ENCODE peak calls at places on chromosomes 1 and 21, in eight cellular contexts. N is SK-N-SH, V is GM12878, Y is GM23338, D is transverse colon, T is sigmoid colon, U is spleen, O is HCT116. K is an unnamed sample.

GRCh38 chr1:246193537-246193936 is 313.5 kb downstream of the SMYD3 start:
- DNase-seq in T (no peak), Y (peak), U (no peak), N (no peak), D (no peak), V (no peak), O (no peak), K (no peak)

GRCh38 chr1:199875856-199876255 is 151.7 kb upstream of the NR5A2 start:
- DNase-seq in T (no peak), Y (no peak), U (no peak), O (no peak), V (no peak), D (no peak), N (no peak), K (no peak)

GRCh38 chr1:19070197-19070651 is 113.7 kb upstream of the IFFO2 start:
- DNase-seq in V (no peak), U (no peak), T (no peak), D (no peak), N (no peak), Y (no peak), O (no peak), K (no peak)

GRCh38 chr1:53902235-53902920 is 8.4 kb downstream of the DIO1 start:
- DNase-seq in T (no peak), D (no peak), O (no peak), Y (no peak), V (no peak), U (no peak), N (no peak), K (no peak)

GRCh38 chr1:44296794-44297193 is 58.3 kb downstream of the ERI3 start:
- DNase-seq in V (no peak), D (no peak), T (peak), U (no peak), Y (no peak), O (no peak), N (no peak), K (no peak)

GRCh38 chr1:110643886-110644285 is 30.9 kb downstream of the KCNA3 start:
- DNase-seq in D (no peak), O (no peak), T (no peak), Y (no peak), U (no peak), N (no peak), V (no peak), K (no peak)

GRCh38 chr1:109240158-109241152 is 8.9 kb upstream of the CELSR2 start:
- DNase-seq in T (peak), Y (peak), D (peak), V (no peak), O (no peak), U (peak), N (peak), K (peak)

GRCh38 chr21:16308269-16308668 is 578.5 kb downstream of the USP25 start:
- DNase-seq in Y (no peak), V (no peak), O (no peak), N (no peak), U (no peak), T (no peak), D (no peak), K (no peak)

GRCh38 chr1:76083189-76083588 is 8.6 kb downstream of the ST6GALNAC3 start:
- DNase-seq in T (no peak), V (no peak), U (no peak), N (no peak), Y (no peak), O (no peak), D (no peak), K (no peak)

GRCh38 chr1:4778056-4778455 is 123.6 kb downstream of the AJAP1 start:
- DNase-seq in Y (no peak), T (no peak), D (no peak), N (peak), V (no peak), U (no peak), O (no peak), K (no peak)

GRCh38 chr21:46202592-46203202 is 18.4 kb upstream of the SPATC1L start:
- DNase-seq in T (peak), D (no peak), V (no peak), U (peak), O (no peak), N (peak), Y (peak), K (no peak)

GRCh38 chr1:29121516-29121937 is 2.2 kb downstream of the TMEM200B start:
- DNase-seq in D (peak), T (no peak), O (no peak), U (no peak), Y (peak), V (no peak), N (peak), K (no peak)

GRCh38 chr1:202029171-202029665 is 18.8 kb downstream of the ELF3 start:
- DNase-seq in O (peak), V (no peak), Y (no peak), U (no peak), T (no peak), D (no peak), N (no peak), K (no peak)

GRCh38 chr1:174074757-174075156 is 52.6 kb upstream of the RC3H1 start:
- DNase-seq in T (no peak), Y (no peak), U (no peak), V (no peak), D (no peak), O (no peak), N (peak), K (no peak)

GRCh38 chr1:211082824-211083223 is 51.1 kb downstream of the KCNH1 start:
- DNase-seq in U (no peak), D (no peak), T (no peak), O (no peak), N (no peak), Y (no peak), V (no peak), K (no peak)

GRCh38 chr1:231059566-231060193 is 19.6 kb upstream of the FAM89A start:
- DNase-seq in Y (no peak), T (no peak), U (no peak), V (no peak), D (no peak), O (no peak), N (peak), K (no peak)

GRCh38 chr1:24018611-24019580 is 38.8 kb upstream of the SRSF10 start:
- DNase-seq in V (no peak), D (peak), Y (peak), N (peak), T (peak), O (peak), U (no peak), K (peak)

GRCh38 chr21:45592208-45592619 is 50.0 kb upstream of the SLC19A1 start:
- DNase-seq in N (no peak), D (peak), Y (no peak), O (no peak), U (peak), V (peak), T (peak), K (no peak)

GRCh38 chr21:33127154-33127893 is 57.4 kb downstream of the OLIG1 start:
- DNase-seq in N (peak), V (peak), D (peak), Y (peak), U (peak), T (no peak), O (peak), K (peak)

GRCh38 chr21:19553930-19554615 is 1150.5 kb upstream of the TMPRSS15 start:
- DNase-seq in Y (peak), D (no peak), N (no peak), T (no peak), V (no peak), O (no peak), U (no peak), K (no peak)

GRCh38 chr1:54701996-54702395 is 13.7 kb upstream of the TTC4 start:
- DNase-seq in V (no peak), O (no peak), N (no peak), T (no peak), U (no peak), Y (no peak), D (no peak), K (no peak)

GRCh38 chr1:153936011-153936802 is 10.3 kb downstream of the DENND4B start:
- DNase-seq in O (no peak), U (peak), Y (no peak), N (peak), T (peak), V (no peak), D (no peak), K (no peak)

GRCh38 chr1:170162385-170163226 is 16.8 kb downstream of the NTMT2 start:
- DNase-seq in O (no peak), D (no peak), T (no peak), Y (peak), V (no peak), N (no peak), U (no peak), K (no peak)

GRCh38 chr1:38784452-38785284 is 74.9 kb downstream of the RRAGC start:
- DNase-seq in T (no peak), D (no peak), N (no peak), V (no peak), U (no peak), O (no peak), Y (no peak), K (no peak)

DNA sequence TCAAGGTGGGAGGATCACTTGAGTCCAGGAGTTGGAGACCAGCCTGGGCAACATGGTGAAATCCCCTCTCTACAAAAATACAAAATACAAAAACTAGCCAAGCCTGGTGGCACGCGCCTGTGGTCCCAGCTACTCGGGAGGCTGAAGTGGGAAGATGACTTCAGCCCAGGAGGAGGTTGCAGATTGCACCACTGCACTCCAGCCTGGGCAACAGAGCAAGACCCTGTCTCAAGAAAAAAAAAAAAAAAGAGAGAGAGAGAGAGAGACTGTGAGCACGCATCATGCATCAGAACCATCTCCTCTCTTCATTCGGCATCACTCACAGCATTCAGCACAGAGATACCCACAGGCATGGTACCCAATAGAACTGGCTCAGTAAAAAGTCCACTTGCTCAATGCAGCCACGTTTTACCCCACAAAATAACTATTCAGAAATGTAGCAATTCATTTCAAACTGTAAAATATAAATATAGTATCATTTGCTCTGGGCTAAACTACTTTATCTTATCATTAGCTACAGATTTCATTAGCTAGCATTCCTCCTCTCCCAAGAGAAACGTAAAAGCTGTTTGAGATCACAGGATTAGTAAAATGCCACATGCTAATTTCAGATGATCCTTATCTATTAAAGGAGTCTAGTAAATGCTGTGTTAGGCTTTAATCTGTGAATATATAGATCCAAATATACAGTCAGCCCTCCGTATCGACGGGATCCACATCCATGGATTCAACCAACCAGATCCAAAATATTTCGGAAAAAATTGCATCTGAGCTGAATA is 11.7 kb downstream of the LBR start:
- DNase-seq in Y (no peak), N (no peak), U (no peak), O (no peak), D (no peak), V (no peak), T (no peak), K (no peak)
- TF ChIP-seq POLR2AphosphoS5 in Y (no peak), N (no peak), U (no peak), O (no peak), D (no peak), V (no peak), T (no peak), K (no peak)

DNA sequence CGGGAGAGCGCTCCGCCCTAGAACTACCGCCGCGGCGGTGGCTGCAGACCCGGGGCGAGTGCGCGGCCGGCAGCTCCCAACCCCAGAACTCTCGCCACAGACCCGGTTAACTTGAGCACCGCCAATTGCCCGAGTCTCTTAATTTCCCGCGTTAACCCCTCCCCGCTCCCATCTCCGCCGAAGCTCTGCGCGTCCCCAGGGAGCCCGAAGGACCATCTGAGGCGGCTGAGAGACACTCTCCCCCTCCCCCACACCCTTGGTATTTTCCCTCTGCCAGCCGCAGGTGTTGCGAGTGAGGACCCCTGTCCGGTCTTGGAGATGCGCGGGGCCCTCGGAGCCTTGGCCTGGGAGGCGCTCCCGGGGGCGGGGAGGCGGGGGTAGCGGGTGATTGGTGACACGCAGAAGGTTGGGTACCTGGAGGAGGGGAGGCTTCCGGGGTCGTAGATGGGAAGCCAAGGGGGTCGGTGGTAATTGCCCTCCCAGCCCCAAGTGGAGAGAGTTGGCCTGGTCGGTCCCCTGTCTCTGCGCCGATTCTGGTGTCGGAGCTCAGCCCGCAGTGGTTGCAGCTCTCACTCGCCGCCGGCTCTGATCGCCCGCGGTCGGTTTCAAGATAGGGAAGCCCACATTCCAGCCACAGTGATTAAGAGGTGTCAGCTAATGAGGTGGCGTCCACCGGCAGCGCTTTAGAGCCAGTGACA is 858 bp upstream of the SUSD4 start:
- DNase-seq in N (no peak), O (no peak), Y (peak), V (no peak), D (no peak), U (no peak), T (no peak), K (no peak)
- H3K4me3 ChIP-seq in N (peak), O (no peak), Y (peak), V (no peak), D (peak), U (peak), T (peak), K (peak)

GRCh38 chr1:178161516-178161915 is 67.6 kb downstream of the RASAL2 start:
- DNase-seq in Y (no peak), U (no peak), V (no peak), O (no peak), D (no peak), T (no peak), N (no peak), K (no peak)

GRCh38 chr1:178168535-178168934 is 74.6 kb downstream of the RASAL2 start:
- DNase-seq in V (no peak), N (no peak), Y (no peak), D (no peak), O (no peak), T (no peak), U (no peak), K (no peak)

GRCh38 chr1:178166625-178167024 is 72.7 kb downstream of the RASAL2 start:
- DNase-seq in Y (no peak), N (no peak), V (no peak), T (no peak), D (no peak), U (no peak), O (no peak), K (no peak)

GRCh38 chr1:178160736-178161475 is 67.0 kb downstream of the RASAL2 start:
- DNase-seq in N (no peak), Y (no peak), D (no peak), U (no peak), V (no peak), O (no peak), T (no peak), K (no peak)

GRCh38 chr1:178165196-178165595 is 71.3 kb downstream of the RASAL2 start:
- DNase-seq in Y (no peak), T (no peak), U (no peak), D (no peak), O (no peak), V (no peak), N (no peak), K (no peak)
- TF ChIP-seq POLR2AphosphoS5 in Y (no peak), T (no peak), U (no peak), D (no peak), O (no peak), V (no peak), N (no peak), K (no peak)

GRCh38 chr1:67749844-67750689 is 65.1 kb downstream of the GADD45A start:
- DNase-seq in N (no peak), D (no peak), Y (peak), V (no peak), T (no peak), U (no peak), O (peak), K (no peak)

GRCh38 chr1:67749263-67749843 is 64.4 kb downstream of the GADD45A start:
- DNase-seq in V (no peak), N (no peak), U (no peak), Y (peak), O (no peak), T (no peak), D (peak), K (peak)

GRCh38 chr1:67748147-67748546 is 63.1 kb downstream of the GADD45A start:
- DNase-seq in Y (no peak), D (no peak), O (no peak), V (no peak), U (no peak), T (no peak), N (no peak), K (no peak)

GRCh38 chr1:67747667-67748066 is 62.7 kb downstream of the GADD45A start:
- DNase-seq in N (no peak), V (no peak), U (no peak), D (no peak), Y (no peak), T (no peak), O (no peak), K (no peak)

DNA sequence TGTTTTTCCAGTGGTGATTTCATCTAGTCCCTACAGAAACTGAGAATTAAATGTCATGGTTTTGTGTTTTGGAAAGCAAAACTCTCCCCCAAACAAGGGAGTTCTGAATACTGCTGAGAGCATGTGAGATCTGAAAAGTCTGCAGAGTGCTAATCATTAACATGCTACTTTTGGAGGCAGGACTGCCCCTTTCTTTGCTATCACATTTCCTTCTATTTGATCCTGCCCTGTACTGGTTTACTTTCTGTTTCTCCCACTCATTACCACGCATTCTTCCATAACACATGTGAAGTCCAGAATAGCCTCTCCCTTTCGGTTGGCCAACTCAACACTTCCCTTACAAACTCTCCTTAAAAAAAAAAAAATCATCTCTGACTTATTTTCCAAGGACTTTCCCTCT is 63.6 kb downstream of the GADD45A start:
- DNase-seq in Y (no peak), O (no peak), U (no peak), N (no peak), V (peak), T (no peak), D (no peak), K (no peak)
- H3K4me3 ChIP-seq in Y (peak), O (no peak), U (no peak), N (no peak), V (peak), T (no peak), D (no peak), K (peak)

DNA sequence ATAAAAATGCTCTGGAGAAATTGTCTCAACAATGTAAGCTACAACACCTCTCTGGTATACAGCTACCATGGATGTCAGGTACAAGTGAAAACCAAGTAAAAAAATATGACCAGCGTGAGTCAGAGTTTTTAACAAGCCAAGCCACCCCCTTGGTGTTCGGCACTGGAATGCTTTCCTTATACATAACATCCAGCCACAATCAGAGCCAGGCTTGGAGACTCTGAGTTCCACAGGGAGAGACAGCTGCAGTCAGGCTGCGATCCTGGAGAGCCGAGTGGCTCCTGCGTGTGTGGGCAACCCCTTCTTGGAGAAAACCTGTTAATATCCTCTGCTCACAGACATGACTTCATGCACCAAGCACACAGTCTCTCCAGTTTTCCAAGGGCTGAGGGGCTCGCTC is 21.8 kb downstream of the TSPAN2 start:
- DNase-seq in T (peak), Y (no peak), U (no peak), D (no peak), V (no peak), N (no peak), O (no peak), K (no peak)
- TF ChIP-seq POLR2AphosphoS5 in T (peak), Y (no peak), U (no peak), D (no peak), V (no peak), N (no peak), O (no peak), K (no peak)

DNA sequence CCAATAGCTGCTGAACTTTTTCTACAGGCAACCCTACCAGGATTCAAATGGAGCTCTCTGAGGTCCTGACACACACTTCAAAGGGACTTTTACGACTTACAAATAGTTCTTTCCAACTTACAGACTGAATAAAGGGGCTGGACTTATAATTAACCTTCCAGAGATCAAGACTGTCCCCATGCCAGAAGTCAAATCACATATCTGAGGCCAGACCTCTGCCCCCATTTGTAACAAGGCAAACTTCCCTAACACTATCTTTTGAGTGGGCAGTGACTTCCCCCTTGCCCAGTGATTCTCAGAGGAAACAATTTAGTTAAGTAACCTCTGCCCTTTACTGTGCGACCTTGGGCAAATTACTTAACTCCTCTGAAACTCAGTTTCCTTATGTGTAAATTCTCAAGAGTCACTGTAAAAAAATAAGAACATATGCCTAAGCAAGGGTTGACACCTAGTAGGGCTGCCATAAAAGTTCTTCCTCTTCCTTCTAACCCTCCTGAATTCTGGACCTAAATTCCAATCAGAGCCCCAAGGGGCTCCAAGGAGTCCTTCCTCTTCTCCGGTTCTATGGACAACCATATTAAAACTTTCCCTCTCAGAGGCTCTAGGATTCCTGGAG is 1.3 kb downstream of the WASF2 start:
- DNase-seq in Y (peak), N (no peak), D (no peak), O (no peak), U (no peak), T (peak), V (no peak), K (no peak)
- H3K4me3 ChIP-seq in Y (peak), N (peak), D (peak), O (peak), U (peak), T (peak), V (peak), K (peak)

GRCh38 chr1:33512612-33513011 is 40.2 kb downstream of the ZSCAN20 start:
- DNase-seq in T (no peak), U (no peak), O (no peak), N (no peak), D (no peak), V (no peak), Y (no peak), K (no peak)
- TF ChIP-seq POLR2AphosphoS5 in T (no peak), U (no peak), O (no peak), N (no peak), D (no peak), V (no peak), Y (no peak), K (no peak)

K was measured in stomach.